ENCODE peak calls at places on chromosomes 6 and 20, in seven cellular contexts. One of them, this sample, is unnamed.

GRCh38 chr20:44211177-44212039 is 837 bp upstream of the OSER1 start:
- DNase-seq in head of caudate nucleus: peak; percentile 46
- DNase-seq in HEK293T: no peak
- DNase-seq in GM19239: no peak
- DNase-seq in stomach: no peak
- DNase-seq in CD4-positive, CD25-positive, alpha-beta regulatory T cell: no peak
- DNase-seq in ELF-1: peak; percentile 40
- DNase-seq in this sample: no peak

GRCh38 chr6:35081426-35081851 is 59.7 kb downstream of the TCP11 start:
- DNase-seq in CD4-positive, CD25-positive, alpha-beta regulatory T cell: no peak
- DNase-seq in stomach: no peak
- DNase-seq in HEK293T: no peak
- DNase-seq in head of caudate nucleus: no peak
- DNase-seq in ELF-1: peak; percentile 44
- DNase-seq in GM19239: no peak
- DNase-seq in this sample: no peak

GRCh38 chr6:75202676-75203131 is 3.1 kb downstream of the COL12A1 start:
- DNase-seq in GM19239: no peak
- DNase-seq in head of caudate nucleus: no peak
- DNase-seq in stomach: no peak
- DNase-seq in ELF-1: no peak
- DNase-seq in HEK293T: no peak
- DNase-seq in CD4-positive, CD25-positive, alpha-beta regulatory T cell: no peak
- DNase-seq in this sample: no peak

GRCh38 chr6:139625998-139626975 is 251.8 kb upstream of the CITED2 start:
- DNase-seq in stomach: no peak
- DNase-seq in head of caudate nucleus: peak; percentile 63
- DNase-seq in ELF-1: no peak
- DNase-seq in GM19239: no peak
- DNase-seq in HEK293T: no peak
- DNase-seq in CD4-positive, CD25-positive, alpha-beta regulatory T cell: no peak
- DNase-seq in this sample: no peak

GRCh38 chr6:138692058-138692977 is 81.3 kb upstream of the CCDC28A start:
- DNase-seq in stomach: peak; percentile 77
- DNase-seq in HEK293T: peak; percentile 91
- DNase-seq in head of caudate nucleus: peak; percentile 70
- DNase-seq in GM19239: peak; percentile 91
- DNase-seq in CD4-positive, CD25-positive, alpha-beta regulatory T cell: peak; percentile 7
- DNase-seq in ELF-1: peak; percentile 69
- DNase-seq in this sample: peak; percentile 73

GRCh38 chr6:47631248-47632196 is 66.9 kb upstream of the ADGRF4 start:
- DNase-seq in HEK293T: peak; percentile 54
- DNase-seq in stomach: no peak
- DNase-seq in ELF-1: peak; percentile 89
- DNase-seq in head of caudate nucleus: no peak
- DNase-seq in GM19239: peak; percentile 6
- DNase-seq in CD4-positive, CD25-positive, alpha-beta regulatory T cell: no peak
- DNase-seq in this sample: no peak

GRCh38 chr6:26336355-26337198 is 28.4 kb upstream of the BTN3A2 start:
- DNase-seq in ELF-1: no peak
- DNase-seq in HEK293T: no peak
- DNase-seq in GM19239: no peak
- DNase-seq in head of caudate nucleus: no peak
- DNase-seq in CD4-positive, CD25-positive, alpha-beta regulatory T cell: no peak
- DNase-seq in stomach: no peak
- DNase-seq in this sample: no peak

GRCh38 chr6:28710466-28711191 is 184.9 kb downstream of the GPX5 start:
- DNase-seq in GM19239: no peak
- DNase-seq in HEK293T: peak; percentile 33
- DNase-seq in head of caudate nucleus: no peak
- DNase-seq in CD4-positive, CD25-positive, alpha-beta regulatory T cell: no peak
- DNase-seq in stomach: no peak
- DNase-seq in ELF-1: peak; percentile 70
- DNase-seq in this sample: no peak

GRCh38 chr20:45823949-45824835 is 2.9 kb downstream of the TNNC2 start:
- DNase-seq in head of caudate nucleus: no peak
- DNase-seq in GM19239: peak; percentile 36
- DNase-seq in CD4-positive, CD25-positive, alpha-beta regulatory T cell: peak; percentile 39
- DNase-seq in HEK293T: no peak
- DNase-seq in stomach: peak; percentile 62
- DNase-seq in ELF-1: peak; percentile 80
- DNase-seq in this sample: peak; percentile 60

GRCh38 chr6:156877126-156877863 is 100.1 kb downstream of the ARID1B start:
- DNase-seq in stomach: peak; percentile 53
- DNase-seq in CD4-positive, CD25-positive, alpha-beta regulatory T cell: no peak
- DNase-seq in ELF-1: no peak
- DNase-seq in HEK293T: no peak
- DNase-seq in head of caudate nucleus: no peak
- DNase-seq in GM19239: no peak
- DNase-seq in this sample: peak; percentile 29

GRCh38 chr6:166441641-166442078 is 58.9 kb upstream of the MPC1 start:
- DNase-seq in GM19239: no peak
- DNase-seq in stomach: no peak
- DNase-seq in CD4-positive, CD25-positive, alpha-beta regulatory T cell: no peak
- DNase-seq in ELF-1: no peak
- DNase-seq in head of caudate nucleus: no peak
- DNase-seq in HEK293T: no peak
- DNase-seq in this sample: no peak

GRCh38 chr6:42507195-42507594 is 55.5 kb upstream of the TRERF1 start:
- DNase-seq in head of caudate nucleus: no peak
- DNase-seq in HEK293T: no peak
- DNase-seq in ELF-1: no peak
- DNase-seq in CD4-positive, CD25-positive, alpha-beta regulatory T cell: no peak
- DNase-seq in GM19239: no peak
- DNase-seq in stomach: no peak
- DNase-seq in this sample: no peak

GRCh38 chr6:105968955-105969333 is 117.2 kb upstream of the PRDM1 start:
- DNase-seq in HEK293T: no peak
- DNase-seq in CD4-positive, CD25-positive, alpha-beta regulatory T cell: no peak
- DNase-seq in GM19239: no peak
- DNase-seq in stomach: no peak
- DNase-seq in ELF-1: no peak
- DNase-seq in head of caudate nucleus: no peak
- DNase-seq in this sample: no peak

GRCh38 chr20:17995967-17996819 is 27.4 kb downstream of the MGME1 start:
- DNase-seq in CD4-positive, CD25-positive, alpha-beta regulatory T cell: peak; percentile 15
- DNase-seq in head of caudate nucleus: peak; percentile 36
- DNase-seq in ELF-1: peak; percentile 43
- DNase-seq in stomach: no peak
- DNase-seq in GM19239: peak; percentile 36
- DNase-seq in HEK293T: peak; percentile 71
- DNase-seq in this sample: no peak

GRCh38 chr20:22810030-22810429 is 225.1 kb upstream of the SSTR4 start:
- DNase-seq in HEK293T: no peak
- DNase-seq in CD4-positive, CD25-positive, alpha-beta regulatory T cell: no peak
- DNase-seq in head of caudate nucleus: no peak
- DNase-seq in ELF-1: no peak
- DNase-seq in GM19239: no peak
- DNase-seq in stomach: no peak
- DNase-seq in this sample: no peak

GRCh38 chr6:3911614-3912336 is 62.6 kb downstream of the FAM50B start:
- DNase-seq in GM19239: no peak
- DNase-seq in ELF-1: no peak
- DNase-seq in CD4-positive, CD25-positive, alpha-beta regulatory T cell: no peak
- DNase-seq in head of caudate nucleus: no peak
- DNase-seq in HEK293T: peak; percentile 21
- DNase-seq in stomach: peak; percentile 73
- DNase-seq in this sample: peak; percentile 72

This sample was measured in heart right ventricle.